ENCODE peak calls at places on chromosomes 7 and 10, in four cellular contexts. K is GM12878, L is H1, G is K562. O is an unnamed sample.
A peak's percentile ranks its signal among the peaks of the same experiment; 100 is the strongest.

GRCh38 chr7:129529643-129530042 is 27.3 kb downstream of the SMKR1 start:
- DNase-seq in K (no peak), G (no peak), L (no peak), O (no peak)

GRCh38 chr7:112157072-112157471 is 49.1 kb downstream of the DOCK4 start:
- DNase-seq in K (no peak), G (no peak), L (no peak), O (no peak)

GRCh38 chr10:34205452-34205851 is 609.6 kb downstream of the PARD3 start:
- DNase-seq in G (no peak), L (no peak), K (no peak), O (no peak)

GRCh38 chr10:120507651-120508050 is 50.6 kb downstream of the PLPP4 start:
- DNase-seq in G (no peak), K (no peak), L (no peak), O (no peak)

GRCh38 chr10:3805791-3806381 is 20.9 kb upstream of the KLF6 start:
- DNase-seq in G (peak; percentile 63), L (no peak), K (no peak), O (peak; percentile 51)

GRCh38 chr10:52314822-52315552 is 906 bp downstream of the DKK1 start:
- DNase-seq in K (no peak), L (no peak), G (no peak), O (no peak)

GRCh38 chr10:92291921-92292860 is 1.2 kb downstream of the MARCHF5 start:
- DNase-seq in G (peak; percentile 49), K (peak; percentile 37), L (no peak), O (peak; percentile 32)

GRCh38 chr10:49138361-49138891 is 4.6 kb upstream of the FAM170B start:
- DNase-seq in K (no peak), L (no peak), G (no peak), O (no peak)

GRCh38 chr7:102292813-102293798 is 6.4 kb downstream of the SH2B2 start:
- DNase-seq in L (no peak), K (no peak), G (peak; percentile 85), O (no peak)

GRCh38 chr7:158613481-158613880 is 25.9 kb upstream of the PTPRN2 start:
- DNase-seq in K (peak; percentile 79), L (no peak), G (no peak), O (no peak)

GRCh38 chr7:1144269-1144771 is 15.7 kb downstream of the ZFAND2A start:
- DNase-seq in G (peak; percentile 13), L (no peak), K (no peak), O (no peak)

GRCh38 chr7:44547536-44548221 is 6.5 kb upstream of the NPC1L1 start:
- DNase-seq in G (no peak), K (no peak), L (no peak), O (no peak)

GRCh38 chr7:51587600-51587999 is 271.0 kb upstream of the COBL start:
- DNase-seq in K (no peak), G (no peak), L (no peak), O (no peak)

GRCh38 chr7:12712236-12712635 is 24.8 kb downstream of the ARL4A start:
- DNase-seq in G (no peak), L (no peak), K (no peak), O (no peak)

GRCh38 chr10:48444266-48444665 is 137.8 kb downstream of the MAPK8 start:
- DNase-seq in L (peak; percentile 48), K (no peak), G (peak; percentile 46), O (peak; percentile 12)

GRCh38 chr7:111639894-111640293 is 77.6 kb upstream of the IMMP2L start:
- DNase-seq in G (no peak), L (no peak), K (no peak), O (no peak)

GRCh38 chr7:5554287-5554785 is 130.7 kb upstream of the TNRC18 start:
- DNase-seq in G (no peak), K (no peak), L (no peak), O (no peak)

GRCh38 chr10:131242007-131242406 is 69.5 kb downstream of the TCERG1L start:
- DNase-seq in K (no peak), G (peak; percentile 22), L (peak; percentile 80), O (peak; percentile 0)

GRCh38 chr10:114340816-114341215 is 63.5 kb downstream of the AFAP1L2 start:
- DNase-seq in G (no peak), K (no peak), L (no peak), O (no peak)

GRCh38 chr7:57427594-57427993 is 22.4 kb upstream of the ZNF716 start:
- DNase-seq in G (no peak), K (no peak), L (no peak), O (no peak)

GRCh38 chr10:46522295-46523118 is 34.0 kb downstream of the GPRIN2 start:
- DNase-seq in L (peak; percentile 45), K (no peak), G (no peak), O (no peak)

DNA sequence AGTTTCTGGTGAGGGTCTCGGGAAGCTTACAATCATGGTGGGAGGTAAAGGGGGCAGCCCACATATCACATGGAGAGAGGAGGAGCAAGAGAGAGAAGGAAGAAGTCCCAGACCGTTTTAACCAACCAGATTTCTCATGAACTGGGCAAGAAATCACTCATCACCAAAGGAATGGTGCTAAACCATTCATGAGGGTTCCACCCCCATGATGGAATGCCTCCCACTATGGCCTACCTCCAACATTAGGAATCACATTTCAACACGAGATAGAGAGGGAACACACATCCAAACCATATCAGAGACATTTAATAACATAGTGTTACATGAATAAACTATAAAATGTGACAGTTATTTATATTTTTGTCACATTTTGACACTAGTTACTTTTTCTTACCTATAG is 214.8 kb upstream of the MAGI2 start:
- DNase-seq in L (no peak), K (no peak), G (no peak), O (no peak)
- TF ChIP-seq EGR1 in L (no peak), K (no peak), G (no peak), O (no peak)

DNA sequence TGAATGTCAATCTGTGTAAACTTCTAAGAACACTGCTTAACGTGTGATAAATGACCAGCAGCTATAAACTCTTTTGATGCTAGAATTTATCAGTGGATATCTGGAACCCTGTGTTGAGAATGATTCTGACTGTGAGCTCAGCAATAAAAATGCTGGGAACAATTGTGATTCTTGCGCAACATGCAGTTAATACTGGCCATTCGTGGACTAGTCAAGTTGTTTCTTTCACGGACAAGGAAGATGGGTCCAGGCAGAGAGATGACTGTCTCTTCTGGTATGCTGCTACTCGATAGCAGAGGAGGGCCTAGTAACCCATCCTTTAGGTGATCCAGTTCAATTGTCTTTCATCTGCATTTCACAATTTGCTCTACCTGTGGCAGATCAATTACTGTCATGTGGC is 394.8 kb upstream of the IGFBP3 start:
- DNase-seq in G (no peak), L (no peak), K (no peak), O (no peak)
- TF ChIP-seq EGR1 in G (no peak), L (no peak), K (no peak), O (no peak)

DNA sequence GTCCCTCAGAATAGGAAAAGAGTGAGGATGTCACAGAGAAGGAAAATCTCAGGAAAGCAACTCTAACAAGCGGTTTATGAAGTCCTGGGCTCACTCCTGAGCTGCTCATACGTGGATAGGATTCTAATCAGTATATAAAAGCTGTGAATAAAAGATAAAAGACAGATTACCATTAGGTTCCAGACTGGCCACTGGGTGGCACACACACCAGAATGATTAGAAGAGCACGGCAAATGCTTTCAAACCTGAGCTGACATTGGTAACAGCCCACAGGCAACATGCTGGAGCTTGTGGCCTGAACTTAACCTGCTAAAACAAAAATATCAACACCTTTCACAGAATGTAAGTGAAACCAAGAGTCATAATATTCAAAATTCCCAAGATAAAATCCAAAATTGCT is 370.8 kb downstream of the GRID1 start:
- DNase-seq in L (no peak), G (peak; percentile 32), K (peak; percentile 20), O (peak; percentile 29)
- TF ChIP-seq EGR1 in L (no peak), G (no peak), K (no peak), O (no peak)

GRCh38 chr10:79060641-79061255 is 8.0 kb upstream of the ZMIZ1 start:
- DNase-seq in L (no peak), K (no peak), G (no peak), O (no peak)

GRCh38 chr10:79061441-79062315 is 7.1 kb upstream of the ZMIZ1 start:
- DNase-seq in K (no peak), G (no peak), L (no peak), O (no peak)

GRCh38 chr10:79058899-79059771 is 9.6 kb upstream of the ZMIZ1 start:
- DNase-seq in K (no peak), G (no peak), L (no peak), O (no peak)

GRCh38 chr10:79057481-79058275 is 11.1 kb upstream of the ZMIZ1 start:
- DNase-seq in K (no peak), L (no peak), G (no peak), O (no peak)

GRCh38 chr10:79059859-79060379 is 8.8 kb upstream of the ZMIZ1 start:
- DNase-seq in L (no peak), G (no peak), K (no peak), O (no peak)
- TF ChIP-seq EGR1 in L (no peak), G (no peak), K (no peak), O (no peak)

DNA sequence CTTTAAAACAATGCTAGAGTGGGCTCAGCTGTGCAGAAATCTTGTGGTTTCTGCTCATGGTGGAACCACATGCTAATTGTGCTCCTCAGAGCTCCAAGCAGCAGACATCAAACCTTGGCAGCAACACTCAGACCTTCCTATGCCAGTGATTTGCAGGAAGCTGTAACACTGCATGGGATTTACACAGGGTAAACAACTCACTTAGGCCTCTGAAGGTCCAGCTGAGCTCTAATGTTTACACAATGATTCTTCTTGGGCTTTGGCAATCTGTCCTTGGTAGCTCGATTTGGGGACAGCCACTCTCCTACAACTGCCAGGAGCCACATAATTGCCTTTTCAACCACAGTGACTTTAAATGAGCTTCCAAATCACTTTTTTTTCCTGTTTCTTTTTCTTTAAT is 97.7 kb upstream of the PDLIM1 start:
- DNase-seq in G (no peak), L (no peak), K (no peak), O (no peak)
- TF ChIP-seq EGR1 in G (no peak), L (no peak), K (no peak), O (no peak)

DNA sequence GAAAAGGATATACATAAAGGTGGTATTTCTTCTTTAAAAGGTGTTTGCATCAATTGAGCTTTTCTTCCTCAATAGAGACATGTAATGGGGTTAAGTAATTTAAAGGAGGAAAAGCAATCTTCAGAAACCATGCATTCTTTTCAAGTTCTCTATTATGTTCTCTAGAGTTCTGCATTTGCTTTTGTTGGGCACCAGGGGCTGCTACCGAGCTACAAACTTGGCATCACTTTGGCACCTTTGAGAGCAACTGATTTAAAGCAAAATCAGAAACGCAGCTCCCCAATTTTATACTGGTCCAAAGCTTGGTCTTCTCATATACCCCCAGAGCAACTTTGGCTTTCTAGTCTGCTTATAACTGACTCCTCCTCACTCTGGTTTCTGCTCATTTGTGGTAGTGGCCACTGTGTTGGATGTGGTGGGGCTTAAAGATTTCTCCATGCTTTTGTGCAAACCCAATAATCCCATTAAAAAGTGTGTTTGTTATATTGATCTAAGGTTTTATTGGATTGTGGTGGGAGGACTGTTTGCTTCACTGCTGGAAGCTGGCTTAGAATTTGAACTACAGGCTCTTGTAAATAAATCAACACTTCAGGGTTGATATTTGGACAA is 712.1 kb downstream of the PHTF2 start:
- DNase-seq in K (no peak), L (no peak), G (no peak), O (peak; percentile 8)
- TF ChIP-seq EGR1 in K (no peak), L (no peak), G (no peak), O (no peak)